ENCODE peak calls at places on chromosome 9, in six cellular contexts. U is effector memory CD4-positive, alpha-beta T cell; Q is tibial nerve; Y is mucosa of descending colon; N is MM.1S; H is IMR-90. F is an unnamed sample. For H3K4me1, the result is how much of the 10 kb centered on the place peaks cover.

GRCh38 chr9:113526841-113527240 is 63.3 kb downstream of the RGS3 start:
- DNase-seq in Q (no peak), U (no peak), N (no peak), Y (no peak), H (peak), F (no peak)

GRCh38 chr9:131712151-131712716 is 27.6 kb downstream of the RAPGEF1 start:
- DNase-seq in N (no peak), U (no peak), H (no peak), Q (no peak), Y (no peak), F (no peak)

GRCh38 chr9:76773051-76773450 is 8.8 kb downstream of the PCA3 start:
- DNase-seq in U (no peak), Y (no peak), H (no peak), N (no peak), Q (no peak), F (no peak)

GRCh38 chr9:101626295-101626694 is 31.5 kb upstream of the PPP3R2 start:
- DNase-seq in U (no peak), Y (no peak), N (no peak), Q (no peak), H (no peak), F (no peak)

GRCh38 chr9:137021979-137022619 is 5.9 kb downstream of the ABCA2 start:
- DNase-seq in Y (peak), N (peak), H (peak), U (peak), Q (no peak), F (no peak)

GRCh38 chr9:27549196-27549737 is 19.7 kb upstream of the MOB3B start:
- DNase-seq in Q (no peak), H (peak), Y (no peak), N (no peak), U (no peak), F (no peak)

GRCh38 chr9:101269596-101270324 is 115.0 kb downstream of the BAAT start:
- DNase-seq in N (no peak), Y (no peak), H (no peak), Q (no peak), U (no peak), F (no peak)

GRCh38 chr9:129235931-129236331 is 57.9 kb upstream of the IER5L start:
- DNase-seq in Q (no peak), N (peak), U (peak), H (no peak), Y (peak), F (no peak)

GRCh38 chr9:136201609-136202448 is 3.1 kb downstream of the LHX3 start:
- DNase-seq in U (no peak), H (no peak), Q (no peak), N (no peak), Y (no peak), F (no peak)

GRCh38 chr9:34546834-34547827 is 24.3 kb upstream of the ENHO start:
- DNase-seq in U (peak), N (peak), H (peak), Y (no peak), Q (peak), F (no peak)

GRCh38 chr9:22279621-22280020 is 167.0 kb upstream of the DMRTA1 start:
- DNase-seq in N (no peak), H (no peak), Y (no peak), Q (no peak), U (no peak), F (no peak)

GRCh38 chr9:91214086-91214485 is 147.6 kb downstream of the AUH start:
- DNase-seq in Y (no peak), H (peak), U (no peak), Q (no peak), N (no peak), F (no peak)

GRCh38 chr9:129776938-129777768 is 24.3 kb upstream of the PTGES start:
- DNase-seq in Q (peak), N (no peak), U (peak), Y (peak), H (peak), F (peak)

GRCh38 chr9:136187683-136188586 is 17.0 kb downstream of the LHX3 start:
- DNase-seq in Y (no peak), U (no peak), N (no peak), Q (no peak), H (no peak), F (no peak)

GRCh38 chr9:91646702-91647101 is 223.1 kb upstream of the NFIL3 start:
- DNase-seq in Q (no peak), H (no peak), U (no peak), N (no peak), Y (no peak), F (no peak)

GRCh38 chr9:31347082-31347617 is 1037.3 kb upstream of the ACO1 start:
- DNase-seq in Q (no peak), U (no peak), H (no peak), N (peak), Y (no peak), F (no peak)

GRCh38 chr9:129996161-129996849 is 46.7 kb downstream of the FNBP1 start:
- DNase-seq in U (no peak), N (no peak), Y (no peak), H (no peak), Q (no peak), F (no peak)

GRCh38 chr9:13064060-13064459 is 215.4 kb downstream of the MPDZ start:
- DNase-seq in H (no peak), N (no peak), Y (no peak), Q (no peak), U (no peak), F (no peak)

DNA sequence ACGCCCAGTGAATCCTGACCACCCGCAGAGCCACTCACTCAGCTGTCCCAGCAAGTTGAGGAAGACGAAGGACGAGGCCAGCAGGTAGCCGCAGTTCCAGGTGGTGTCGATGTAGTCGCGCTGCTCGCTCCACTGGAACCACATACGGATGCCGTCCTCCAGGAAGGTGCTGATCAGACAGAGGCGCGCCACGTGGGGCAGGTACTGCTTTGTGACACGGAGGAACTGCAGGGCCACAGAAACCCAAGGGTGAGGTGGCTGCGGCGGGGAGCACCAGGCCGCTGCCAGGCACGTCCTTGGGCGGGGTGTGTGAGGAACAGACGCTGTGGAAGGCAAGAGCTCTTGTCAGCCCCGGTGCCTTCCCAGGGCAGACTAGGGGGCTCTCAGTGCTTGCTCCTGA is 8.6 kb downstream of the SURF4 start:
- DNase-seq in Q (no peak), H (no peak), U (no peak), N (no peak), Y (no peak), F (peak)
- H3K4me1 ChIP-seq in Q (half or more), H (under half), U (half or more), N (under half), Y (under half), F (under half)

DNA sequence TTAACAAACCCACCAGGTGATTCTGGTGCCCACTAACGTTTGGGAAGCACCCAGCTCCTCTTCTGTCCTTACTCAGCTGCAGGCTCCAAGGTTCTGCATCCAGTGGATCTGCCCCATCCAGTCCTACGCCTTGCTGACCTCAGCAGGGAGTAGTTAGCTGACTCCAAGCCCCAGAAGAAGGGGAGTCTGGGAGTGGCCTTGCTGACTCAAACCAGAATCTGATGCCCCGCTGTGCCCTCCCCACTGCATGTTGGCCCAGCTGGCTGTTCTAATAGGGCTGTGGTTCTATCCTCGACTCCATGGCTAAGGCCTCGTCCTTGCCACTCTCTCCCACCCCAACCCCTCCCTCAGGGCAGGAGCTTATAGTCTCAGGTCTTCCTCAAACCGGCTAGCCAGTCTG is 136.3 kb downstream of the TTLL11 start:
- DNase-seq in Q (no peak), U (no peak), Y (no peak), H (no peak), N (no peak), F (no peak)
- H3K4me1 ChIP-seq in Q (under half), U (under half), Y (under half), H (under half), N (under half), F (under half)

DNA sequence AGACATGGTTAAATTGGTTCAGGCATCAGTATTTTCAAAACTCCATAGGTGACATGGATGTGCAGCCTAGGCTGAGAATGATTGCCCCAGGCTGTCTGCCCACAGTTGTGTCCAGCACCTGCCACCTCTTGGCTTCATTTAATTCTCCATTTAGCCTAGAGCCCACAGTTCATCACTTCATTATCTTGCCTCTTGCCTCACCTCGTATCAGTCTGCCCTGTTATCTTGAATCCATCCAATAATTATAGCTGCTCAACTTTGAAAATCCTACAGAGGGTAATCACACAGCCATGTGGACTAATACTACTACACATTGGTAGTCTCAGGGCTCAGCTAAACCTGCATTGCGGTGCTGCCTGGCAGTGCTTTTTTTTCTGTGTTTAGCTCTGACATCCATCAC is 7.4 kb downstream of the UGCG start:
- DNase-seq in H (no peak), U (no peak), N (no peak), Y (no peak), Q (no peak), F (no peak)
- H3K4me1 ChIP-seq in H (under half), U (under half), N (under half), Y (under half), Q (half or more), F (half or more)

DNA sequence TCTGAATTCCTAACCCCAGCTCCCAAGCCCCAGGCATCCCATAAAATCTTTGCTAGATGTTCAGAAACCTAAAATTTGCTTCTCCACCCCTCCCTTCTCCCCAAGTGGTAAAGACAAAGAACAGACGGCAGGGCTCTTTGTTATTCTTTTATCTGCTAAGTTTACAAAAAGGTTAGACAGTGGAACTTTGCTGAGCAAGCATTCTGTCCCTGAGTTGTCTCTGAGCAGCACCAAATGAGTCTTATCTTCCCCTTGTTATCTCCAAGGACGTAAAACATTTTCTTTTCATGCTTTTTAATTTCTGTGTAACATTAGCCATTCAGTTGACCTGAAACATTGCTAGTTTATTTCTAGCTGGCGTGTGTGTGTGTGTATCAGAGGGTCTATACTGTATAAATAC is 30.3 kb downstream of the TJP2 start:
- DNase-seq in Q (no peak), Y (no peak), N (no peak), H (no peak), U (no peak), F (no peak)
- H3K4me1 ChIP-seq in Q (under half), Y (under half), N (under half), H (under half), U (under half), F (under half)

DNA sequence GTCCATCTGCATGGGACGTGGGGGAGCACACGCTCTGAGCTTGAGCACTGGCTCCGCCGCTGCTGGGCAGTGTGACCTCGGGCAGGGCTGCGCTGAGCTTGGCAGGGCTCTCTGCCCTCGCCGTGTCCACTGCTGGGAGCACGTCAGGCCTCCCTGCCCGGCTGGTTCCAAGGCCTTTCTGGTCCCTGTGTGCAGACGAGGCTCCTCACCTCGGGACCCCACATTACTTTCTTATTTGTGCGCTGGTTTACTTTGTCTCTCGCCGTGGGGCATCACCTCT is 43.9 kb downstream of the RXRA start:
- DNase-seq in Y (no peak), U (no peak), H (no peak), N (no peak), Q (no peak), F (no peak)
- H3K4me1 ChIP-seq in Y (half or more), U (under half), H (under half), N (under half), Q (half or more), F (under half)

GRCh38 chr9:120893585-120893857 is 16.5 kb upstream of the PHF19 start:
- DNase-seq in U (no peak), Q (no peak), N (no peak), Y (no peak), H (peak), F (no peak)
- H3K4me1 ChIP-seq in U (half or more), Q (under half), N (half or more), Y (under half), H (under half), F (under half)

DNA sequence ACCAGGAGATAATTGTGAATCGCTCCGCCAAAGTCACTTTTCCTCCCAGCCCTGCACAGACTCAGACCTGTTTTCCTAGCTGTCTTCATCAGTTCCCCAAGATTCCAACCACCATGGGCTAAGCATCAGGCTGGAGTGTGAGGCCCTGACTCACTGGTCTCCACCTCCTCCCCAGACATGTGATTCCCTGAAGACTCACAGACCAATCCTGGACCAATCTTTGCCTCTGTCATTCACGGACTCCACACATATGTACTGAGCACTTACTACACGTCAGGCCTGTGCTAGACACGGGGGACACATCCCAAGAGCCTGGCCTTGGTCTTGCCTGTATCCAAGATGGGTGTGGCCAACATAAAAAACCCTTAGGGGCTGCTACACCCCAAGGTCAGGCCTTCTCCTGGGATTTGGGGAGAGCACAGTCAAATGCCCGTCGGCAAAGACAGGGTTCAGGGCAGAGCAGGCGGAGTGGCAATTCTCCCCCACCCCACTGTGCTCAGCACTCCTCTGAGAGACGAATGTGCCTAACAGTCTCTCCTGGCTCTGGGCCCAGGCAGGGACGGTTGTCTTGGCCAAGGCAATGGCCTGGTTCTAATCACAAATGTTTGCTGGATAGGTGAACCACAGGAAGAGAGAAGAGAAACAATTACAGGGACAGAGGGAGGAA is 11.9 kb downstream of the EEIG1 start:
- DNase-seq in Y (peak), Q (no peak), N (no peak), H (peak), U (no peak), F (no peak)
- H3K4me1 ChIP-seq in Y (half or more), Q (half or more), N (half or more), H (half or more), U (half or more), F (half or more)

GRCh38 chr9:20614602-20615216 is 7.6 kb downstream of the MLLT3 start:
- DNase-seq in H (no peak), Q (no peak), N (no peak), U (no peak), Y (no peak), F (no peak)
- H3K4me1 ChIP-seq in H (under half), Q (under half), N (under half), U (under half), Y (under half), F (under half)

GRCh38 chr9:95770653-95771131 is 104.8 kb upstream of the ERCC6L2 start:
- DNase-seq in N (no peak), Q (no peak), U (no peak), Y (no peak), H (no peak), F (no peak)
- H3K4me1 ChIP-seq in N (under half), Q (under half), U (under half), Y (under half), H (under half), F (under half)

GRCh38 chr9:95124582-95125359 is 192.7 kb downstream of the FANCC start:
- DNase-seq in Y (no peak), N (no peak), Q (no peak), U (no peak), H (no peak), F (no peak)

GRCh38 chr9:95126739-95127138 is 190.8 kb downstream of the FANCC start:
- DNase-seq in H (no peak), Q (no peak), Y (no peak), U (no peak), N (no peak), F (no peak)

GRCh38 chr9:95128177-95128524 is 189.4 kb downstream of the FANCC start:
- DNase-seq in N (no peak), Y (no peak), H (no peak), U (no peak), Q (no peak), F (no peak)

GRCh38 chr9:95127249-95128176 is 190.0 kb downstream of the FANCC start:
- DNase-seq in Q (peak), U (peak), H (peak), Y (peak), N (peak), F (peak)

GRCh38 chr9:95125652-95126051 is 191.9 kb downstream of the FANCC start:
- DNase-seq in U (no peak), N (no peak), Q (no peak), Y (no peak), H (no peak), F (no peak)
- H3K4me1 ChIP-seq in U (under half), N (under half), Q (half or more), Y (under half), H (under half), F (under half)

F was measured in left lung.